ENCODE peak calls at places on chromosome 15, in seven cellular contexts. One of them, this sample, is unnamed.
A peak's percentile ranks its signal among the peaks of the same experiment; 100 is the strongest.

GRCh38 chr15:64753419-64754185 is 21.8 kb downstream of the RBPMS2 start:
- DNase-seq in left lung: no peak
- DNase-seq in neural progenitor cell: no peak
- DNase-seq in upper lobe of right lung: no peak
- DNase-seq in lower lobe of right lung: no peak
- DNase-seq in body of pancreas: no peak
- DNase-seq in Peyer's patch: no peak
- DNase-seq in this sample: no peak

GRCh38 chr15:92247649-92248242 is 145.9 kb upstream of the ST8SIA2 start:
- DNase-seq in body of pancreas: no peak
- DNase-seq in upper lobe of right lung: no peak
- DNase-seq in lower lobe of right lung: no peak
- DNase-seq in neural progenitor cell: no peak
- DNase-seq in Peyer's patch: no peak
- DNase-seq in left lung: no peak
- DNase-seq in this sample: no peak

GRCh38 chr15:55289011-55289572 is 521 bp downstream of the RAB27A start:
- DNase-seq in Peyer's patch: peak; percentile 38
- DNase-seq in left lung: peak; percentile 52
- DNase-seq in upper lobe of right lung: peak; percentile 72
- DNase-seq in body of pancreas: peak; percentile 40
- DNase-seq in neural progenitor cell: peak; percentile 34
- DNase-seq in lower lobe of right lung: peak; percentile 58
- DNase-seq in this sample: peak; percentile 34

GRCh38 chr15:39799552-39800011 is 16.9 kb upstream of the FSIP1 start:
- DNase-seq in upper lobe of right lung: no peak
- DNase-seq in neural progenitor cell: no peak
- DNase-seq in body of pancreas: no peak
- DNase-seq in left lung: no peak
- DNase-seq in Peyer's patch: no peak
- DNase-seq in lower lobe of right lung: peak; percentile 53
- DNase-seq in this sample: no peak

GRCh38 chr15:50066693-50067092 is 52.3 kb downstream of the ATP8B4 start:
- DNase-seq in lower lobe of right lung: no peak
- DNase-seq in neural progenitor cell: no peak
- DNase-seq in upper lobe of right lung: no peak
- DNase-seq in left lung: no peak
- DNase-seq in body of pancreas: no peak
- DNase-seq in Peyer's patch: no peak
- DNase-seq in this sample: no peak

GRCh38 chr15:90885432-90886290 is 1.4 kb downstream of the FES start:
- DNase-seq in upper lobe of right lung: peak; percentile 91
- DNase-seq in left lung: peak; percentile 85
- DNase-seq in Peyer's patch: peak; percentile 80
- DNase-seq in body of pancreas: peak; percentile 72
- DNase-seq in neural progenitor cell: peak; percentile 85
- DNase-seq in lower lobe of right lung: peak; percentile 86
- DNase-seq in this sample: peak; percentile 80

GRCh38 chr15:34341922-34342736 is 807 bp downstream of the NOP10 start:
- DNase-seq in neural progenitor cell: no peak
- DNase-seq in lower lobe of right lung: no peak
- DNase-seq in left lung: no peak
- DNase-seq in upper lobe of right lung: peak; percentile 57
- DNase-seq in Peyer's patch: no peak
- DNase-seq in body of pancreas: no peak
- DNase-seq in this sample: no peak

GRCh38 chr15:68603951-68604350 is 25.2 kb downstream of the CORO2B start:
- DNase-seq in left lung: no peak
- DNase-seq in body of pancreas: no peak
- DNase-seq in Peyer's patch: no peak
- DNase-seq in neural progenitor cell: no peak
- DNase-seq in lower lobe of right lung: no peak
- DNase-seq in upper lobe of right lung: no peak
- DNase-seq in this sample: no peak

GRCh38 chr15:69034352-69034751 is 19.9 kb downstream of the NOX5 start:
- DNase-seq in left lung: no peak
- DNase-seq in body of pancreas: no peak
- DNase-seq in Peyer's patch: no peak
- DNase-seq in lower lobe of right lung: no peak
- DNase-seq in neural progenitor cell: no peak
- DNase-seq in upper lobe of right lung: no peak
- DNase-seq in this sample: no peak

GRCh38 chr15:38128389-38128788 is 124.2 kb upstream of the SPRED1 start:
- DNase-seq in body of pancreas: no peak
- DNase-seq in lower lobe of right lung: no peak
- DNase-seq in Peyer's patch: no peak
- DNase-seq in neural progenitor cell: no peak
- DNase-seq in left lung: no peak
- DNase-seq in upper lobe of right lung: no peak
- DNase-seq in this sample: no peak

GRCh38 chr15:57305009-57305408 is 71.3 kb upstream of the CGNL1 start:
- DNase-seq in Peyer's patch: no peak
- DNase-seq in body of pancreas: no peak
- DNase-seq in lower lobe of right lung: no peak
- DNase-seq in upper lobe of right lung: no peak
- DNase-seq in left lung: no peak
- DNase-seq in neural progenitor cell: no peak
- DNase-seq in this sample: no peak

GRCh38 chr15:36373549-36373948 is 205.9 kb upstream of the CDIN1 start:
- DNase-seq in body of pancreas: no peak
- DNase-seq in left lung: no peak
- DNase-seq in lower lobe of right lung: no peak
- DNase-seq in neural progenitor cell: no peak
- DNase-seq in Peyer's patch: no peak
- DNase-seq in upper lobe of right lung: no peak
- DNase-seq in this sample: no peak

GRCh38 chr15:90857337-90857736 is 11.1 kb upstream of the FURIN start:
- DNase-seq in Peyer's patch: no peak
- DNase-seq in upper lobe of right lung: no peak
- DNase-seq in neural progenitor cell: no peak
- DNase-seq in left lung: no peak
- DNase-seq in body of pancreas: no peak
- DNase-seq in lower lobe of right lung: no peak
- DNase-seq in this sample: no peak

GRCh38 chr15:78726870-78727551 is 84.3 kb downstream of the ADAMTS7 start:
- DNase-seq in left lung: no peak
- DNase-seq in neural progenitor cell: peak; percentile 62
- DNase-seq in Peyer's patch: no peak
- DNase-seq in upper lobe of right lung: no peak
- DNase-seq in body of pancreas: no peak
- DNase-seq in lower lobe of right lung: no peak
- DNase-seq in this sample: no peak

GRCh38 chr15:53305554-53305953 is 453.9 kb downstream of the WDR72 start:
- DNase-seq in neural progenitor cell: no peak
- DNase-seq in lower lobe of right lung: no peak
- DNase-seq in upper lobe of right lung: no peak
- DNase-seq in Peyer's patch: no peak
- DNase-seq in left lung: no peak
- DNase-seq in body of pancreas: no peak
- DNase-seq in this sample: no peak

GRCh38 chr15:74396445-74397238 is 29.2 kb upstream of the CYP11A1 start:
- DNase-seq in Peyer's patch: peak; percentile 82
- DNase-seq in upper lobe of right lung: no peak
- DNase-seq in left lung: no peak
- DNase-seq in neural progenitor cell: no peak
- DNase-seq in body of pancreas: no peak
- DNase-seq in lower lobe of right lung: no peak
- DNase-seq in this sample: no peak

GRCh38 chr15:94791516-94791915 is 560.2 kb downstream of the MCTP2 start:
- DNase-seq in Peyer's patch: no peak
- DNase-seq in lower lobe of right lung: no peak
- DNase-seq in body of pancreas: no peak
- DNase-seq in upper lobe of right lung: no peak
- DNase-seq in left lung: no peak
- DNase-seq in neural progenitor cell: no peak
- DNase-seq in this sample: no peak

GRCh38 chr15:94791008-94791407 is 559.6 kb downstream of the MCTP2 start:
- DNase-seq in left lung: no peak
- DNase-seq in body of pancreas: no peak
- DNase-seq in upper lobe of right lung: no peak
- DNase-seq in lower lobe of right lung: no peak
- DNase-seq in Peyer's patch: no peak
- DNase-seq in neural progenitor cell: no peak
- DNase-seq in this sample: no peak

GRCh38 chr15:94792166-94792565 is 560.8 kb downstream of the MCTP2 start:
- DNase-seq in lower lobe of right lung: no peak
- DNase-seq in body of pancreas: no peak
- DNase-seq in upper lobe of right lung: no peak
- DNase-seq in Peyer's patch: no peak
- DNase-seq in neural progenitor cell: no peak
- DNase-seq in left lung: no peak
- DNase-seq in this sample: no peak

DNA sequence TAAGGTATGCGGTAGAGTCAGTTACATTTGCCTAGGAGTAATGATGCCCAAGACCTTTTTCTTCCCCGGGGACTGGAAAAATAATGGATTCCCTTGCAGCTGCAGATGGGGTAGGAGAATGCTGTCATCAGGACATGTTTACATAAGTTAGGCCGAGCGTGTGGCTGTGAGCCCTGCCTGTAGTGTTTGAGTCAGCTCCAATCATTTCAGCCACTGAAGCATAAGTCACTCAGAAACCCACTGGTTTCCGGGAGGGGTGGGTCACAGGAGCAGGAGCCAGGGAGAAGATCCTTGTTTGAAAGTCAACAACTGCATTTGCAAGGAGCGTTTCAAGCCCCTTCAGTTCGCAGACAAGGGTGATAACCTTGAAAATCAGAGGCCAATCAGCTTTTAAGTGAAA is 562.3 kb downstream of the MCTP2 start:
- DNase-seq in neural progenitor cell: peak; percentile 37
- DNase-seq in Peyer's patch: no peak
- DNase-seq in lower lobe of right lung: no peak
- DNase-seq in body of pancreas: no peak
- DNase-seq in upper lobe of right lung: no peak
- DNase-seq in left lung: no peak
- DNase-seq in this sample: no peak
- H3K9me3 ChIP-seq in neural progenitor cell: no peaks in the 10 kb centered on the region
- H3K9me3 ChIP-seq in Peyer's patch: no peaks in the 10 kb centered on the region
- H3K9me3 ChIP-seq in lower lobe of right lung: peaks cover 7% of the 10 kb centered on the region
- H3K9me3 ChIP-seq in body of pancreas: no peaks in the 10 kb centered on the region
- H3K9me3 ChIP-seq in upper lobe of right lung: peaks cover 8% of the 10 kb centered on the region
- H3K9me3 ChIP-seq in left lung: peaks cover 9% of the 10 kb centered on the region
- H3K9me3 ChIP-seq in this sample: no peaks in the 10 kb centered on the region

GRCh38 chr15:77145370-77145769 is 74.5 kb upstream of the TSPAN3 start:
- DNase-seq in lower lobe of right lung: no peak
- DNase-seq in upper lobe of right lung: no peak
- DNase-seq in left lung: no peak
- DNase-seq in body of pancreas: no peak
- DNase-seq in Peyer's patch: no peak
- DNase-seq in neural progenitor cell: no peak
- DNase-seq in this sample: no peak

GRCh38 chr15:77144492-77145070 is 73.7 kb upstream of the TSPAN3 start:
- DNase-seq in upper lobe of right lung: no peak
- DNase-seq in neural progenitor cell: no peak
- DNase-seq in lower lobe of right lung: no peak
- DNase-seq in left lung: no peak
- DNase-seq in Peyer's patch: no peak
- DNase-seq in body of pancreas: no peak
- DNase-seq in this sample: no peak

GRCh38 chr15:77144028-77144427 is 73.1 kb upstream of the TSPAN3 start:
- DNase-seq in body of pancreas: no peak
- DNase-seq in neural progenitor cell: no peak
- DNase-seq in upper lobe of right lung: no peak
- DNase-seq in lower lobe of right lung: no peak
- DNase-seq in left lung: no peak
- DNase-seq in Peyer's patch: no peak
- DNase-seq in this sample: no peak

GRCh38 chr15:77143191-77143590 is 72.3 kb upstream of the TSPAN3 start:
- DNase-seq in Peyer's patch: no peak
- DNase-seq in left lung: no peak
- DNase-seq in upper lobe of right lung: no peak
- DNase-seq in body of pancreas: no peak
- DNase-seq in lower lobe of right lung: no peak
- DNase-seq in neural progenitor cell: no peak
- DNase-seq in this sample: no peak

DNA sequence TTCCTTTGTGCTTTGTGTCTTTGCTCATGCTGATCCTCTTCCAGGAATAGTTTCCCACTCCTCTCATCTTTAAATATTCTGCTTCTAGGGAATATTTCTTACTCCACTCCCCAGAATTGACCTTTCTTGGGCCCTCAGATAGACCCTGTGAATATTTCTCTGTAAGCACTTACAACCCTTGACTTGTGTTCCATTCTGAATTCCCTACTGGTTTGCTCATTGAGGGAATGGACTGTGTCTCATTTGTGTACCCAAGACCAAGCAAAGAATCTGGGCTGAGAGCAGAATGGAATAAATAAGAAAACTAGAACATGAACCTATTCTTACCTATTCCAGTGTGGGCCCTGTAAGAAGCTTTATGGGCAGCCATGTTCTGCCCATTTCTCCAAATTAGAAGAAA is 72.7 kb upstream of the TSPAN3 start:
- DNase-seq in lower lobe of right lung: no peak
- DNase-seq in left lung: no peak
- DNase-seq in body of pancreas: no peak
- DNase-seq in neural progenitor cell: no peak
- DNase-seq in upper lobe of right lung: no peak
- DNase-seq in Peyer's patch: no peak
- DNase-seq in this sample: no peak
- H3K27ac ChIP-seq in lower lobe of right lung: peak overlapping the region; percentile 26
- H3K27ac ChIP-seq in left lung: peak overlapping the region; percentile 39
- H3K27ac ChIP-seq in body of pancreas: no peak overlapping the region
- H3K27ac ChIP-seq in neural progenitor cell: no peak overlapping the region
- H3K27ac ChIP-seq in upper lobe of right lung: peak overlapping the region; percentile 48
- H3K27ac ChIP-seq in Peyer's patch: peak overlapping the region; percentile 29
- H3K27ac ChIP-seq in this sample: no peak overlapping the region

GRCh38 chr15:63234479-63234878 is 42.9 kb upstream of the APH1B start:
- DNase-seq in neural progenitor cell: no peak
- DNase-seq in body of pancreas: peak; percentile 44
- DNase-seq in lower lobe of right lung: peak; percentile 59
- DNase-seq in Peyer's patch: no peak
- DNase-seq in left lung: peak; percentile 75
- DNase-seq in upper lobe of right lung: no peak
- DNase-seq in this sample: no peak

GRCh38 chr15:63232400-63232799 is 43.0 kb downstream of the RAB8B start:
- DNase-seq in body of pancreas: no peak
- DNase-seq in left lung: no peak
- DNase-seq in Peyer's patch: no peak
- DNase-seq in neural progenitor cell: no peak
- DNase-seq in upper lobe of right lung: no peak
- DNase-seq in lower lobe of right lung: no peak
- DNase-seq in this sample: no peak

GRCh38 chr15:63231717-63232116 is 42.3 kb downstream of the RAB8B start:
- DNase-seq in left lung: no peak
- DNase-seq in lower lobe of right lung: no peak
- DNase-seq in body of pancreas: no peak
- DNase-seq in Peyer's patch: no peak
- DNase-seq in upper lobe of right lung: no peak
- DNase-seq in neural progenitor cell: no peak
- DNase-seq in this sample: no peak

GRCh38 chr15:63232943-63233342 is 43.5 kb downstream of the RAB8B start:
- DNase-seq in neural progenitor cell: no peak
- DNase-seq in left lung: no peak
- DNase-seq in Peyer's patch: no peak
- DNase-seq in body of pancreas: no peak
- DNase-seq in lower lobe of right lung: no peak
- DNase-seq in upper lobe of right lung: no peak
- DNase-seq in this sample: no peak

GRCh38 chr15:63233667-63234419 is 43.6 kb upstream of the APH1B start:
- DNase-seq in upper lobe of right lung: no peak
- DNase-seq in neural progenitor cell: no peak
- DNase-seq in body of pancreas: no peak
- DNase-seq in lower lobe of right lung: no peak
- DNase-seq in left lung: no peak
- DNase-seq in Peyer's patch: no peak
- DNase-seq in this sample: no peak
- H3K4me1 ChIP-seq in upper lobe of right lung: peaks cover 55% of the 10 kb centered on the region
- H3K4me1 ChIP-seq in neural progenitor cell: peaks cover 14% of the 10 kb centered on the region
- H3K4me1 ChIP-seq in body of pancreas: peaks cover 23% of the 10 kb centered on the region
- H3K4me1 ChIP-seq in lower lobe of right lung: peaks cover 77% of the 10 kb centered on the region
- H3K4me1 ChIP-seq in left lung: peaks cover 90% of the 10 kb centered on the region
- H3K4me1 ChIP-seq in Peyer's patch: peaks cover 6% of the 10 kb centered on the region
- H3K4me1 ChIP-seq in this sample: peaks cover 53% of the 10 kb centered on the region

GRCh38 chr15:58369956-58370355 is 61.8 kb upstream of the LIPC start:
- DNase-seq in body of pancreas: no peak
- DNase-seq in upper lobe of right lung: no peak
- DNase-seq in neural progenitor cell: no peak
- DNase-seq in lower lobe of right lung: no peak
- DNase-seq in left lung: no peak
- DNase-seq in Peyer's patch: no peak
- DNase-seq in this sample: no peak
- H3K9me3 ChIP-seq in body of pancreas: no peaks in the 10 kb centered on the region
- H3K9me3 ChIP-seq in upper lobe of right lung: no peaks in the 10 kb centered on the region
- H3K9me3 ChIP-seq in neural progenitor cell: peaks cover 9% of the 10 kb centered on the region
- H3K9me3 ChIP-seq in lower lobe of right lung: no peaks in the 10 kb centered on the region
- H3K9me3 ChIP-seq in left lung: peaks cover 8% of the 10 kb centered on the region
- H3K9me3 ChIP-seq in Peyer's patch: no peaks in the 10 kb centered on the region
- H3K9me3 ChIP-seq in this sample: no peaks in the 10 kb centered on the region

This sample was measured in CD8-positive, alpha-beta memory T cell.